ENCODE peak calls at places on chromosomes 4 and X, in eight cellular contexts. Z is GM12891; Y is breast epithelium; M is HCT116; P is cardiac fibroblast; J is activated CD4-positive, alpha-beta T cell treated with anti-CD3 and anti-CD28 coated beads for 48 hours; Q is choroid plexus epithelial cell; H is posterior vena cava. G is an unnamed sample.

GRCh38 chr4:152480356-152480755 is 55.5 kb downstream of the FBXW7 start:
- DNase-seq in J (no peak), Y (no peak), P (no peak), Z (no peak), Q (no peak), H (no peak), M (no peak), G (no peak)

GRCh38 chr4:156556326-156556725 is 415.3 kb downstream of the PDGFC start:
- DNase-seq in Y (no peak), Q (no peak), Z (no peak), M (no peak), P (peak), H (no peak), J (no peak), G (no peak)

GRCh38 chr4:147479817-147480216 is 1.1 kb upstream of the EDNRA start:
- DNase-seq in Z (no peak), P (peak), H (peak), M (no peak), J (no peak), Y (peak), Q (peak), G (peak)

GRCh38 chr4:78057600-78058560 is 757 bp downstream of the FRAS1 start:
- DNase-seq in Z (no peak), J (peak), H (peak), M (no peak), Y (peak), Q (peak), P (peak), G (no peak)

GRCh38 chrX:47748576-47748975 is 88.1 kb upstream of the ZNF81 start:
- DNase-seq in Z (no peak), Y (no peak), M (no peak), P (peak), Q (peak), H (no peak), J (no peak), G (no peak)

GRCh38 chrX:152895121-152895520 is 2.7 kb upstream of the ZNF185 start:
- DNase-seq in P (no peak), H (no peak), Y (no peak), J (no peak), Z (no peak), M (no peak), Q (no peak), G (no peak)

GRCh38 chrX:25941087-25941486 is 197.1 kb upstream of the MAGEB18 start:
- DNase-seq in Q (no peak), H (no peak), Z (no peak), Y (no peak), M (no peak), P (peak), J (no peak), G (no peak)

GRCh38 chr4:154781126-154781982 is at the start of gene RBM46:
- DNase-seq in J (no peak), Q (peak), M (no peak), Z (no peak), H (no peak), P (no peak), Y (no peak), G (no peak)

GRCh38 chr4:103719320-103720204 is at the start of gene TACR3:
- DNase-seq in Q (no peak), H (no peak), Y (no peak), M (no peak), J (no peak), Z (no peak), P (no peak), G (no peak)

GRCh38 chr4:20305976-20306375 is 54.3 kb downstream of the SLIT2 start:
- DNase-seq in Q (peak), H (no peak), Z (no peak), M (no peak), Y (no peak), P (peak), J (no peak), G (no peak)

GRCh38 chr4:186537843-186538521 is 17.4 kb downstream of the MTNR1A start:
- DNase-seq in P (no peak), H (no peak), Y (no peak), Z (no peak), J (no peak), Q (no peak), M (no peak), G (no peak)

GRCh38 chrX:134377537-134377936 is 82.4 kb upstream of the HPRT1 start:
- DNase-seq in Z (no peak), Q (peak), P (peak), M (no peak), Y (no peak), H (no peak), J (peak), G (no peak)

GRCh38 chr4:41709844-41710481 is 38.6 kb downstream of the PHOX2B start:
- DNase-seq in P (peak), H (no peak), J (no peak), Q (peak), Z (no peak), M (no peak), Y (no peak), G (peak)

GRCh38 chrX:2501246-2502102 is 698 bp upstream of the DHRSX start:
- DNase-seq in P (no peak), Y (no peak), M (no peak), Q (no peak), H (peak), Z (no peak), J (no peak), G (no peak)

GRCh38 chr4:85703098-85703497 is 228.1 kb downstream of the ARHGAP24 start:
- DNase-seq in Y (no peak), Z (no peak), Q (peak), H (no peak), P (peak), J (no peak), M (no peak), G (no peak)

GRCh38 chrX:47091149-47091775 is 13.0 kb downstream of the RGN start:
- DNase-seq in Y (no peak), Z (no peak), P (no peak), J (no peak), Q (peak), M (no peak), H (no peak), G (no peak)

GRCh38 chr4:109078724-109079123 is 223.7 kb downstream of the COL25A1 start:
- DNase-seq in Q (peak), Z (no peak), P (peak), J (no peak), M (no peak), H (no peak), Y (no peak), G (peak)